ENCODE peak calls at places on chromosome 12, in seven cellular contexts. V is astrocyte of the spinal cord; I is astrocyte; Q is stimulated activated CD8-positive, alpha-beta memory T cell treated with anti-CD3 and anti-CD28 coated beads, Interleukin-4, amount 100 ng/mL, for 24 hours; X is KBM-7; K is HepG2; U is GM12891. D is an unnamed sample.

GRCh38 chr12:68479832-68480291 is 130.8 kb upstream of the RAP1B start:
- DNase-seq in V (peak), I (peak), Q (no peak), X (no peak), K (no peak), U (no peak), D (no peak)

GRCh38 chr12:6715130-6715529 is 8.7 kb upstream of the COPS7A start:
- DNase-seq in V (no peak), I (no peak), Q (no peak), X (no peak), K (no peak), U (no peak), D (no peak)

GRCh38 chr12:6958609-6959375 is 7.6 kb downstream of the PTPN6 start:
- DNase-seq in V (no peak), I (no peak), Q (no peak), X (peak), K (no peak), U (no peak), D (no peak)

GRCh38 chr12:131872154-131873046 is 22.0 kb upstream of the ULK1 start:
- DNase-seq in V (peak), I (peak), Q (no peak), X (no peak), K (no peak), U (peak), D (peak)

GRCh38 chr12:130815028-130815741 is 23.9 kb downstream of the STX2 start:
- DNase-seq in V (no peak), I (no peak), Q (no peak), X (no peak), K (no peak), U (no peak), D (no peak)

GRCh38 chr12:753401-754237 is 1.2 kb downstream of the WNK1 start:
- DNase-seq in V (peak), I (no peak), Q (peak), X (peak), K (no peak), U (no peak), D (peak)

GRCh38 chr12:1201030-1201429 is 210.0 kb downstream of the ERC1 start:
- DNase-seq in V (no peak), I (no peak), Q (no peak), X (no peak), K (no peak), U (no peak), D (no peak)

GRCh38 chr12:46456356-46457334 is 84.1 kb upstream of the SLC38A2 start:
- DNase-seq in V (no peak), I (peak), Q (no peak), X (no peak), K (peak), U (no peak), D (no peak)

GRCh38 chr12:52867636-52868035 is 18.8 kb upstream of the KRT78 start:
- DNase-seq in V (no peak), I (no peak), Q (peak), X (no peak), K (no peak), U (no peak), D (peak)

GRCh38 chr12:56878010-56878339 is 56.2 kb downstream of the SDR9C7 start:
- DNase-seq in V (no peak), I (no peak), Q (no peak), X (no peak), K (peak), U (no peak), D (no peak)

GRCh38 chr12:48536602-48537001 is 11.2 kb downstream of the OR8S1 start:
- DNase-seq in V (no peak), I (no peak), Q (no peak), X (no peak), K (no peak), U (no peak), D (no peak)

GRCh38 chr12:70365398-70365647 is 767 bp upstream of the KCNMB4 start:
- DNase-seq in V (no peak), I (no peak), Q (no peak), X (no peak), K (no peak), U (no peak), D (no peak)

GRCh38 chr12:94074970-94075695 is 73.2 kb upstream of the PLXNC1 start:
- DNase-seq in V (peak), I (peak), Q (no peak), X (peak), K (peak), U (no peak), D (peak)

GRCh38 chr12:92570056-92570753 is 132.6 kb upstream of the PLEKHG7 start:
- DNase-seq in V (peak), I (peak), Q (no peak), X (peak), K (peak), U (no peak), D (peak)

GRCh38 chr12:112163056-112163455 is 37.7 kb downstream of the TRAFD1 start:
- DNase-seq in V (no peak), I (no peak), Q (no peak), X (no peak), K (no peak), U (no peak), D (no peak)

GRCh38 chr12:62268956-62269355 is 8.8 kb downstream of the USP15 start:
- DNase-seq in V (peak), I (peak), Q (no peak), X (no peak), K (no peak), U (no peak), D (no peak)

GRCh38 chr12:102300824-102301461 is 103.3 kb upstream of the PMCH start:
- DNase-seq in V (peak), I (peak), Q (no peak), X (peak), K (peak), U (no peak), D (peak)

GRCh38 chr12:95796225-95796981 is 5.8 kb upstream of the NTN4 start:
- DNase-seq in V (no peak), I (no peak), Q (no peak), X (no peak), K (peak), U (no peak), D (peak)

D was measured in HT-29.